ENCODE peak calls at places on chromosomes 16 and 17, in seven cellular contexts. P, A, D, C, M, H and F are unnamed samples.

GRCh38 chr17:58679263-58680037 is 12.4 kb downstream of the TEX14 start:
- DNase-seq in P (no peak), A (peak; percentile 51), D (peak; percentile 95), C (no peak), M (no peak), H (no peak), F (peak; percentile 54)

GRCh38 chr17:50806141-50806643 is 29.2 kb upstream of the WFIKKN2 start:
- DNase-seq in P (no peak), A (no peak), D (peak; percentile 74), C (no peak), M (no peak), H (no peak), F (no peak)

GRCh38 chr17:20098314-20098713 is 89.2 kb downstream of the SPECC1 start:
- DNase-seq in P (no peak), A (no peak), D (no peak), C (no peak), M (no peak), H (no peak), F (no peak)

GRCh38 chr17:57874434-57875108 is 24.7 kb upstream of the MRPS23 start:
- DNase-seq in P (peak; percentile 87), A (peak; percentile 94), D (peak; percentile 88), C (peak; percentile 86), M (peak; percentile 75), H (peak; percentile 94), F (peak; percentile 84)

GRCh38 chr16:7914738-7915137 is 582.1 kb downstream of the RBFOX1 start:
- DNase-seq in P (no peak), A (no peak), D (no peak), C (no peak), M (no peak), H (no peak), F (no peak)

GRCh38 chr16:53433930-53434435 is 288 bp upstream of the RBL2 start:
- DNase-seq in P (peak; percentile 33), A (no peak), D (peak; percentile 85), C (no peak), M (no peak), H (no peak), F (no peak)

GRCh38 chr17:62668091-62668804 is 40.8 kb downstream of the MRC2 start:
- DNase-seq in P (no peak), A (no peak), D (peak; percentile 45), C (no peak), M (peak; percentile 32), H (no peak), F (no peak)

GRCh38 chr17:77330602-77331081 is 189.9 kb downstream of the SEC14L1 start:
- DNase-seq in P (no peak), A (no peak), D (no peak), C (peak; percentile 77), M (no peak), H (no peak), F (no peak)

GRCh38 chr17:4087911-4088693 is 54.7 kb downstream of the ZZEF1 start:
- DNase-seq in P (no peak), A (peak; percentile 62), D (peak; percentile 62), C (no peak), M (no peak), H (peak; percentile 31), F (no peak)

GRCh38 chr17:78535285-78536197 is 41.7 kb downstream of the DNAH17 start:
- DNase-seq in P (no peak), A (no peak), D (no peak), C (peak; percentile 25), M (no peak), H (no peak), F (no peak)

GRCh38 chr16:51876934-51877333 is 670.0 kb downstream of the TOX3 start:
- DNase-seq in P (peak; percentile 69), A (no peak), D (no peak), C (no peak), M (no peak), H (peak; percentile 33), F (no peak)

GRCh38 chr17:75633484-75634375 is 496 bp downstream of the SMIM5 start:
- DNase-seq in P (peak; percentile 66), A (peak; percentile 74), D (peak; percentile 91), C (peak; percentile 88), M (peak; percentile 51), H (peak; percentile 87), F (peak; percentile 61)

GRCh38 chr17:75632428-75632827 is 806 bp upstream of the SMIM5 start:
- DNase-seq in P (no peak), A (no peak), D (no peak), C (no peak), M (no peak), H (no peak), F (no peak)

GRCh38 chr17:75634376-75634740 is 1.1 kb downstream of the SMIM5 start:
- DNase-seq in P (no peak), A (no peak), D (no peak), C (no peak), M (no peak), H (no peak), F (no peak)

GRCh38 chr17:75631353-75631752 is 1.9 kb upstream of the SMIM5 start:
- DNase-seq in P (no peak), A (no peak), D (no peak), C (no peak), M (no peak), H (no peak), F (no peak)

GRCh38 chr17:75632863-75633483 is at the start of gene SMIM5:
- DNase-seq in P (peak; percentile 62), A (peak; percentile 75), D (peak; percentile 90), C (peak; percentile 95), M (peak; percentile 63), H (peak; percentile 91), F (peak; percentile 60)
- H3K4me3 ChIP-seq in P (no peak within 1 kb of the TSS), A (no peak within 1 kb of the TSS), D (no peak within 1 kb of the TSS), C (no peak within 1 kb of the TSS), M (no peak within 1 kb of the TSS), H (no peak within 1 kb of the TSS), F (no peak within 1 kb of the TSS)

GRCh38 chr17:35448214-35448898 is at the start of gene SLFN13:
- DNase-seq in P (no peak), A (peak; percentile 73), D (peak; percentile 54), C (peak; percentile 96), M (no peak), H (peak; percentile 8), F (no peak)

GRCh38 chr17:35448899-35449227 is 297 bp upstream of the SLFN13 start:
- DNase-seq in P (no peak), A (no peak), D (no peak), C (no peak), M (no peak), H (no peak), F (no peak)

GRCh38 chr17:35447494-35447893 is 1.1 kb downstream of the SLFN13 start:
- DNase-seq in P (no peak), A (no peak), D (no peak), C (no peak), M (no peak), H (no peak), F (no peak)

DNA sequence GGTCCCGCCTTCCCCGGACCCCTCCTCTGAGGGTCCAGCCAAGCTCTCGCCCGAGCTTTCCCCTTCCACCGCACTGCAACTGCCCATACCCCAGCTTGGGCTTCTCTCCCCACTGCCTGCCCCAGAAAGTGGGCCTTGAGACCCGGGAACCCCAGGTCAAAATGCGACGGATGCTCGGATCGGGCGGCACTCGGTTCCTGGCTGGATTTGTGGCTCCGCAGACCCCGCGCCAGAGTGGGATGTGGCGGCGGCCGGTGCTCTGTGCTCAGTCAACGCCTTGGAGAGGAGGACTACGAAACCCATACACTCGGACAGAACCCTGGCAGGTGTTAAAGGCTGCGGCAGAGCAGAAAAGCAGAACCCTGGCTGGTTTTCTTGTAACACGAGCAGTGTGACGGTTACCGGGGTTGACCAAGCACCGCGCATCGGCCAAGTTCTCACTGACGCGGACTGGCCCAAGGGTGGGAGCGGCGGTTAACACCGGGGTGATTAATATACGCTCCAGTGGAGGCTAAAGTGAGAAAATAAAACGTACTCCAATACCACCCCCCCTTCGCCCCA is 885 bp upstream of the SLFN13 start:
- DNase-seq in P (no peak), A (peak; percentile 27), D (peak; percentile 8), C (peak; percentile 86), M (no peak), H (no peak), F (no peak)
- H3K4me3 ChIP-seq in P (peak overlapping the region; percentile 12), A (no peak overlapping the region), D (no peak overlapping the region), C (peak overlapping the region; percentile 65), M (peak overlapping the region; percentile 9), H (no peak overlapping the region), F (peak overlapping the region; percentile 17)

DNA sequence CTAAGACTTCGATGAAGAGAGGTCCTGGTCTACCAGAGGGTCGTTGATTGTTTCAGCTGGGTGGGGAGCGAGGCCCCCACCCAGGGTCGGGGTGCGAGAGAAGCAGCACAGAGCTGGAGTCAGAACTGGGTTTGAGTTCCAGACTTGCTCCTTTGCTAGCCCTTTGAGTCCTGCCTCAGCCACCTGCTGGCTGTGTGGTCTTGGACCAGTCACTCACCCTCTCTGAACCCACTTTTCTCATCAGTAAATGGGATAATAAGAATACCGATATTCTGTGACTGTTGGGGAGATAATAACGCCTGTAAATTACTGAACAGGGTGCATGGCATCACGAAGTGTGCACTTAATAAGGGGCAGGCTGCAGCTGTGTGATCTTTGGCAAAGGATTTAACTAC is 427 bp upstream of the MMP28 start:
- DNase-seq in P (no peak), A (no peak), D (no peak), C (no peak), M (no peak), H (no peak), F (no peak)
- H3K4me3 ChIP-seq in P (peak overlapping the region; percentile 55), A (peak overlapping the region; percentile 53), D (peak overlapping the region; percentile 43), C (peak overlapping the region; percentile 61), M (peak overlapping the region; percentile 11), H (peak overlapping the region; percentile 36), F (peak overlapping the region; percentile 57)

GRCh38 chr16:15888072-15888976 is at the start of gene CEP20:
- DNase-seq in P (peak; percentile 97), A (peak; percentile 94), D (peak; percentile 99), C (peak; percentile 99), M (peak; percentile 96), H (peak; percentile 98), F (peak; percentile 95)
- H3K4me3 ChIP-seq in P (peak within 1 kb of the TSS; percentile 96), A (peak within 1 kb of the TSS; percentile 99), D (peak within 1 kb of the TSS; percentile 96), C (peak within 1 kb of the TSS; percentile 82), M (peak within 1 kb of the TSS; percentile 97), H (peak within 1 kb of the TSS; percentile 92), F (peak within 1 kb of the TSS; percentile 62)